ENCODE peak calls at places on chromosome 17, in eight cellular contexts. C, J, T, F, O, M, N and G are unnamed samples.

GRCh38 chr17:69058165-69058564 is 2.6 kb downstream of the ABCA9 start:
- DNase-seq in J (no peak), O (no peak), M (no peak), T (no peak), C (no peak), F (no peak), N (no peak), G (no peak)

GRCh38 chr17:56966277-56966676 is 5.4 kb upstream of the COIL start:
- DNase-seq in F (no peak), N (no peak), T (no peak), C (no peak), M (no peak), J (no peak), O (no peak), G (no peak)

GRCh38 chr17:80034977-80035686 is 540 bp downstream of the TBC1D16 start:
- DNase-seq in C (no peak), F (no peak), O (peak; percentile 38), N (peak; percentile 54), M (peak; percentile 18), T (no peak), J (no peak), G (peak; percentile 62)

GRCh38 chr17:65099941-65100315 is 37.2 kb upstream of the RGS9 start:
- DNase-seq in T (peak; percentile 62), M (no peak), N (peak; percentile 61), F (peak; percentile 44), C (peak; percentile 48), O (peak; percentile 48), J (peak; percentile 49), G (peak; percentile 88)

GRCh38 chr17:6636616-6637457 is 3.7 kb downstream of the KIAA0753 start:
- DNase-seq in T (no peak), C (no peak), O (no peak), F (no peak), N (no peak), J (no peak), M (no peak), G (no peak)

GRCh38 chr17:49515196-49515770 is 20.2 kb downstream of the NGFR start:
- DNase-seq in C (peak; percentile 92), M (peak; percentile 51), T (no peak), J (peak; percentile 94), F (peak; percentile 97), O (peak; percentile 55), N (peak; percentile 74), G (peak; percentile 92)

GRCh38 chr17:58325289-58325726 is 3.3 kb downstream of the TSPOAP1 start:
- DNase-seq in T (no peak), J (no peak), N (no peak), F (no peak), C (no peak), O (no peak), M (no peak), G (no peak)

GRCh38 chr17:81210466-81210865 is 12.3 kb downstream of the CEP131 start:
- DNase-seq in T (no peak), J (no peak), C (no peak), M (no peak), O (no peak), N (no peak), F (no peak), G (no peak)

GRCh38 chr17:71985111-71986039 is 135.4 kb upstream of the SOX9 start:
- DNase-seq in M (no peak), F (no peak), C (no peak), O (no peak), T (no peak), J (no peak), N (no peak), G (no peak)

GRCh38 chr17:62778990-62779681 is 29.0 kb downstream of the MARCHF10 start:
- DNase-seq in M (no peak), C (no peak), J (no peak), F (peak; percentile 82), O (no peak), T (peak; percentile 54), N (peak; percentile 25), G (no peak)

GRCh38 chr17:62703269-62703775 is 75.9 kb downstream of the MRC2 start:
- DNase-seq in T (no peak), O (no peak), F (no peak), N (no peak), J (peak; percentile 49), C (no peak), M (no peak), G (no peak)

GRCh38 chr17:58319181-58320162 is 9.1 kb downstream of the TSPOAP1 start:
- DNase-seq in J (no peak), M (no peak), N (no peak), O (no peak), F (no peak), C (peak; percentile 5), T (no peak), G (no peak)

GRCh38 chr17:57739402-57740224 is 5.5 kb downstream of the CCDC182 start:
- DNase-seq in T (peak; percentile 13), C (no peak), J (no peak), N (no peak), F (no peak), M (no peak), O (peak; percentile 20), G (peak; percentile 46)

GRCh38 chr17:19470529-19471261 is 59.7 kb downstream of the RNF112 start:
- DNase-seq in T (no peak), F (peak; percentile 54), N (peak; percentile 63), C (peak; percentile 79), J (peak; percentile 86), M (no peak), O (peak; percentile 66), G (no peak)

GRCh38 chr17:51263001-51263400 is 2.7 kb downstream of the UTP18 start:
- DNase-seq in T (no peak), N (no peak), C (no peak), F (no peak), O (no peak), J (no peak), M (no peak), G (no peak)

GRCh38 chr17:76736349-76737081 is 616 bp downstream of the SRSF2 start:
- DNase-seq in T (no peak), J (peak; percentile 61), C (peak; percentile 84), O (peak; percentile 79), N (peak; percentile 82), M (peak; percentile 51), F (peak; percentile 39), G (peak; percentile 70)

GRCh38 chr17:32546031-32546444 is 59.2 kb downstream of the CDK5R1 start:
- DNase-seq in F (no peak), C (no peak), J (no peak), T (no peak), O (no peak), M (no peak), N (no peak), G (no peak)

GRCh38 chr17:38864636-38865398 is 5.0 kb upstream of the LASP1 start:
- DNase-seq in C (no peak), F (no peak), T (no peak), J (no peak), N (no peak), M (no peak), O (no peak), G (no peak)
- TF ChIP-seq CTCF in C (no peak), F (peak; percentile 39), T (peak; percentile 72), J (no peak), N (no peak), M (peak; percentile 47), O (no peak), G (no peak)

GRCh38 chr17:34146440-34147043 is 108.5 kb upstream of the CCL2 start:
- DNase-seq in N (peak; percentile 73), O (peak; percentile 72), J (no peak), F (no peak), C (peak; percentile 48), T (peak; percentile 24), M (peak; percentile 31), G (peak; percentile 71)
- TF ChIP-seq CTCF in N (peak; percentile 40), O (peak; percentile 32), J (no peak), F (no peak), C (peak; percentile 75), T (peak; percentile 79), M (peak; percentile 73), G (peak; percentile 54)

DNA sequence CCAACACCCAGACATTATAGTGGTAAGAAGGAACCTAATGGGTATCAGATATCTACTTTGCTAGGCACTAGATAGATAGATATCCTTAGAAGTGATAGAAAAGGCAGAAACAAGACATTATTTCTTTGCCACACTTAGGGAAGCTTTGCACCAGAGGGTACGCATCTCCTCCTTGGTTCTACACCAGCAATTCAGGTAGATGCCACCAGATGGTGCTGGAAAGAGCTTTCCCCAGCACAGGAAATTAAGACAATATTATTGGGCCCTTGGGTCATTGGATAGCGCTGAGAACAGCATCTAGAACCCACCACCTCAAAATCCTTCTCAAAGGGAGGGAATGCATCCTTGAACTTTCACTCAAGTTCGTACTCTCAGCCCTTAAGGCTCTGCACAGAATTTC is 173.8 kb upstream of the CCL2 start:
- DNase-seq in F (no peak), C (no peak), N (no peak), M (no peak), O (no peak), J (no peak), T (no peak), G (no peak)
- TF ChIP-seq CTCF in F (peak; percentile 27), C (peak; percentile 58), N (no peak), M (peak; percentile 53), O (no peak), J (no peak), T (peak; percentile 69), G (no peak)

GRCh38 chr17:74117087-74117486 is 86.4 kb upstream of the RPL38 start:
- DNase-seq in F (no peak), T (no peak), J (no peak), C (no peak), M (no peak), O (no peak), N (no peak), G (no peak)

GRCh38 chr17:74117999-74118421 is 85.5 kb upstream of the RPL38 start:
- DNase-seq in F (no peak), T (no peak), N (no peak), C (no peak), M (no peak), O (no peak), J (no peak), G (no peak)

GRCh38 chr17:74119049-74119580 is 84.4 kb upstream of the RPL38 start:
- DNase-seq in J (no peak), M (no peak), T (no peak), F (no peak), N (no peak), C (no peak), O (no peak), G (no peak)

GRCh38 chr17:74119960-74120359 is 83.5 kb upstream of the RPL38 start:
- DNase-seq in M (no peak), N (no peak), C (no peak), F (no peak), T (no peak), O (no peak), J (no peak), G (no peak)

GRCh38 chr17:74118504-74118903 is 85.0 kb upstream of the RPL38 start:
- DNase-seq in C (no peak), O (no peak), M (peak; percentile 29), J (no peak), T (no peak), F (no peak), N (no peak), G (no peak)
- TF ChIP-seq CTCF in C (no peak), O (no peak), M (peak; percentile 43), J (no peak), T (no peak), F (no peak), N (no peak), G (no peak)

DNA sequence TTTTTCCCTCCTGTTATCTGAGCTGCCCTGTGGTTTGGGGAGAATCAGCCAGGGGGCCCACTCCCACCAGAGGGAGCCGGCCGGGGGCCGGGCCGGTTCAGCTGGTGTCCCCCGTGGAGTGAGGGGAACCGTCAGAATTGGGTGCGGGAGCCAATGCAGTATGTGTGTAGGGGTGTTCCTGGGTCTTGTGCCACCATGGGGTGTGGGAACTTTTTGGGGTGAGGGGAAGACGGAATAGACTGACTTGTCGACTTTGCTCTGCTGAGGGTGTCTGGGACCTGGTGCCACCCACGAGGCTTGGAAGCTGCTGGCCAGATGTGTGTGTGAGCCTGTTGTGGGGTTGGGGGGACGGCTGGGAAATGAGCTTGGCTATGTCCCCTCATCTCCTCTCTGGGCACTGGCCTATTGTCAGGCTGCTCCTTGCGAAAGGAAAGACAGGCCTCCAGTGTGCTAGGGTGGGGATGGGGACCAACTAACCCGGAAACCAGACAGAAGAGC is 9.9 kb downstream of the RARA start:
- DNase-seq in J (no peak), O (peak; percentile 39), N (no peak), M (no peak), T (no peak), F (no peak), C (peak; percentile 16), G (peak; percentile 12)
- TF ChIP-seq CTCF in J (no peak), O (no peak), N (peak; percentile 12), M (no peak), T (no peak), F (peak; percentile 24), C (no peak), G (no peak)